ENCODE peak calls at places on chromosome 20, in five cellular contexts. P is endothelial cell of umbilical vein, B is prostate gland, T is transverse colon, W is sigmoid colon. J is an unnamed sample.
A peak's percentile ranks its signal among the peaks of the same experiment; 100 is the strongest.

GRCh38 chr20:62855120-62855519 is 6.5 kb downstream of the TCFL5 start:
- DNase-seq in B (no peak), W (peak; percentile 14), P (no peak), T (no peak), J (no peak)

GRCh38 chr20:50680106-50680960 is 11.0 kb downstream of the RIPOR3 start:
- DNase-seq in W (no peak), B (no peak), P (no peak), T (peak; percentile 20), J (no peak)

GRCh38 chr20:56843817-56844216 is 214.7 kb downstream of the TFAP2C start:
- DNase-seq in P (no peak), W (no peak), T (no peak), B (no peak), J (no peak)

GRCh38 chr20:38165089-38165965 is at the start of gene TGM2:
- DNase-seq in W (peak; percentile 89), P (peak; percentile 88), T (peak; percentile 85), B (peak; percentile 72), J (no peak)

GRCh38 chr20:48563191-48563884 is 264.5 kb downstream of the PREX1 start:
- DNase-seq in P (no peak), W (no peak), B (no peak), T (no peak), J (no peak)

GRCh38 chr20:37364927-37365272 is 19.0 kb downstream of the SRC start:
- DNase-seq in T (no peak), P (no peak), W (peak; percentile 38), B (no peak), J (no peak)

GRCh38 chr20:6870559-6870958 is 103.1 kb downstream of the BMP2 start:
- DNase-seq in T (no peak), P (no peak), W (no peak), B (no peak), J (no peak)

GRCh38 chr20:23605867-23606651 is at the start of gene CST9:
- DNase-seq in P (no peak), B (no peak), W (no peak), T (no peak), J (no peak)

GRCh38 chr20:32316667-32317066 is 39.2 kb downstream of the KIF3B start:
- DNase-seq in W (no peak), B (no peak), T (no peak), P (no peak), J (no peak)

GRCh38 chr20:61112515-61112914 is 139.5 kb upstream of the CDH4 start:
- DNase-seq in B (no peak), P (no peak), T (no peak), W (peak; percentile 40), J (no peak)

GRCh38 chr20:45971675-45972499 is at the start of gene ZNF335:
- DNase-seq in B (peak; percentile 92), W (peak; percentile 98), P (peak; percentile 95), T (peak; percentile 95), J (peak; percentile 96)
- TF ChIP-seq POLR2AphosphoS5 in B (peak; percentile 92), W (peak; percentile 76), P (peak; percentile 87), T (peak; percentile 76), J (peak; percentile 84)

GRCh38 chr20:21505810-21506530 is 7.9 kb downstream of the NKX2-2 start:
- DNase-seq in W (no peak), B (no peak), T (peak; percentile 45), P (peak; percentile 37), J (no peak)

GRCh38 chr20:21504323-21504722 is 9.5 kb downstream of the NKX2-2 start:
- DNase-seq in T (no peak), B (no peak), P (no peak), W (no peak), J (no peak)

GRCh38 chr20:21507275-21508229 is 6.3 kb downstream of the NKX2-2 start:
- DNase-seq in P (no peak), B (no peak), W (no peak), T (no peak), J (no peak)

GRCh38 chr20:21503345-21503744 is 10.5 kb downstream of the NKX2-2 start:
- DNase-seq in B (no peak), P (no peak), T (no peak), W (no peak), J (no peak)

DNA sequence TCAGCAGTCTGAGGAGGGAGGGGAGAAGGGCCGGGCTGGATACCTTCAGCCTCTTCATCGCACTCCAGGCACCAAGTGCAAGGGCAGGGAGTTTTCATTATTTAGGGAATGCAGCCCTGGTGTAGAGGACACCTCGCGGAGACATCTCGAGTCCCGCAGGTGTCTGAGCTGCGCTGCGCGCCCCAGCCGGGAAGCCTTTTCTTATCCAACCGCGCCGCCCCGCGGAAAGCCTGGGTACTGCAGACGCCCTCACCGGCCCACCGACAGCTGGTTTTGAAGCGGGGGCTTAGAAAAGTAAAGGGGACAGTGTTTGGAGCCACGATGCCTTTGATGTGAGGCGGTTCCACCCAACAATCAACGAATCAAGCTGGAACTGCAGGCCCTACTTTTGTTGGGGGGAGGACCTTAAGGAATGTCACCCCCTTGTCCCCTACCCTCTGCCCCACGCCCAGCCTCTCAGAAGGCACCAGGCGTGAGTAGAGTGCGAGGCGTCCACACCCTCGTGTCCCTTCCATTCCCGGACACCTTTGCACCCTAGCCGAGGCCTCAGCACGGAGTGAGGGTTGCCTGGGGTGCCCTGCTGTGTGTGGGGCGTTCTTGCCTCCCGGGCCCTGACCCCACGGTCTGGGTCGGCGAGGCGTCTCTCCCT is 8.6 kb downstream of the NKX2-2 start:
- DNase-seq in B (peak; percentile 38), W (no peak), T (peak; percentile 69), P (peak; percentile 45), J (peak; percentile 84)
- TF ChIP-seq POLR2A in B (no peak), W (no peak), T (no peak), P (no peak), J (no peak)

DNA sequence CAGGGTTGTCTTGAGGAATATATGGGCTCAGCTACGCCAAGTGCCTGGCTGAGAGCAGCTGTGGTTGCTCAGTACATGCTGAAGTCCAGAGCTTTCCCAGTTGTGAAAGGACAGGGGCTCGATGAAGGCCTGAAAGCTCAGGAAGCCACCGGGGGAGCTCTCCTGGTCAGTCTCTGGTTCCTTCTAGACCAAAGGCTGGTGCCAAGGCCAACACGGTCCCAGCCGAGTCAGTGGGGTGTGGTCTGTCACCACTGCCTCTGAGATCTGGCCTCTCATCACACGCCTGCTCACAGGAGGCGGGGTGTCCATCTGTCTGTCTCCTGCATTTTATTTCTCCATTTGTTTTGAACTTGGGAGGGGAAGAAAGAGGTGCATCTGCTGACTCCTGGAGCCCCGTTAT is 4.9 kb upstream of the FAM83C start:
- DNase-seq in B (no peak), P (no peak), W (no peak), T (no peak), J (no peak)
- TF ChIP-seq CTCF in B (no peak), P (no peak), W (no peak), T (no peak), J (no peak)

GRCh38 chr20:63973160-63973479 is 3.4 kb upstream of the ZNF512B start:
- DNase-seq in P (no peak), T (no peak), B (no peak), W (no peak), J (no peak)

GRCh38 chr20:63970714-63971431 is 1.1 kb upstream of the ZNF512B start:
- DNase-seq in W (no peak), B (no peak), T (no peak), P (no peak), J (no peak)

GRCh38 chr20:63973636-63974401 is 4.1 kb upstream of the ZNF512B start:
- DNase-seq in T (peak; percentile 89), P (peak; percentile 87), W (peak; percentile 93), B (peak; percentile 84), J (peak; percentile 93)

GRCh38 chr20:63974402-63975200 is 4.8 kb downstream of the SAMD10 start:
- DNase-seq in T (no peak), B (peak; percentile 84), P (no peak), W (peak; percentile 69), J (no peak)

GRCh38 chr20:63972312-63973159 is 2.8 kb upstream of the ZNF512B start:
- DNase-seq in P (peak; percentile 74), B (no peak), T (peak; percentile 6), W (peak; percentile 71), J (no peak)
- TF ChIP-seq POLR2AphosphoS5 in P (no peak), B (no peak), T (no peak), W (no peak), J (no peak)

DNA sequence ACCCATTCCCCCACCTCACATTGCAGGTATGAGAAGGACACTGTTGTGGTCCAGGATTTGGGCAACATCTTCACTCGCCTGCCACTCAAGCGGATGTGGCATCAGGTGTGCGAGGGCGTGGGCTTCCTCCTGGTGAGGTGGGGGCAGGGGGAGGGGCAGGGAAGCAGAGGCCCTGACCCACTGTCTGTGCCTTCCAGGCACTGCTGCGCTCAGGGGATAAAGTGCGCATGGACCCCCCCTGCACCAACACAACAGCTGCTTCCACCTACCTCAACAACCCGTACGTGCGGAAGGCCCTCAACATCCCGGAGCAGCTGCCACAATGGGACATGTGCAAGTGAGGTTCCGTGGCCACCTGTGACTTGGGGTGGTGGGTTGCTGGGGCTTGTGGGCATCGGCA is 3.7 kb downstream of the CTSA start:
- DNase-seq in P (no peak), W (no peak), T (no peak), B (no peak), J (no peak)
- TF ChIP-seq POLR2A in P (no peak), W (no peak), T (no peak), B (no peak), J (no peak)

DNA sequence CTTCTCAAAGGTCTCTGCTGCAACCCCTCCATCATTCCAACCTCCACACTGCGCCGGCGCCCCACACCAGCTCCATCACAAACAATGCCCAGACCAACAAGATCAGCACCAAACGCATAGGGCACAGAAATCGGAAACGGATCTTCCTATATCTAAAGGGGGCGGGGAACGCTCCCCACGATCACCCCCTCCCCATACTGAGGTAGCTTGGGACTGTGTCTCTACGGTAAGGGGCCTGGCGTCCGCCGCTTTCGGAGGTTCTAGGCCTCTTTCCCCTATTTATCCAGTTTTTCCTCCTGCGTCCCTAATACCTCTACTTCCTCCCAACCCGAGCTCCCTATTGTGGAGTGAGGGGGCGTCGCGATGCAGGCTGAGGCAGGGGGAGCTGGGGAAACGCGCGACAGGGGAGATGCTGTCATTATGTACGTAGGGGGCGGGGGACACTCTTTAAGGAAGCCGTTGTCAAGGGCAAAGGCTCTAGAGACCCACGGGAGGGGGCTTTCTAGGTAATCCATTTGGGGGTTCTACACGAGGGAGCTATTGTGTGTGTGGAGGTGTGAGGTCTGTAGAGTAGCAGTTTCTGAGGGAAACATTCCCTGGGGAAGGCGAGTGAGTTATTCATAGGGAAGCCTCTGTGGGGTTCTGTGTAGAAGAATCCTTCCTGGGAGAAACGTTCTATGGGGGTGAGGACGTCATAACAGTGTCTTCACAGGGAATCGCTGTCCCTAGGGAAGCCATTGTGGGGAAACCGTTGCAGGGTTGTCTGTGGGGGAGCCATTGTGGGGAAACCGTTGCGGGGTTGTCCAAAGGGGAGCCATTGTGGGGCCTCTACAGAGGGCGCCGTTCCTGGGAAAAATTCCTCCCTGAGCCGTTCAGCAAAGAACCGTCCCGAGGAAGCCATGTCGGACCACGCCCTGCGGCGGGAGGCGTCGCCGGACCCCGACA is 716 bp downstream of the DNAAF9 start:
- DNase-seq in W (peak; percentile 80), B (peak; percentile 37), T (peak; percentile 21), P (peak; percentile 55), J (peak; percentile 87)
- TF ChIP-seq CTCF in W (no peak), B (no peak), T (no peak), P (no peak), J (no peak)

J was measured in suprapubic skin.